ENCODE peak calls at places on chromosomes 11 and 22, in six cellular contexts. G, S, X, F, M and B are unnamed samples.

GRCh38 chr11:17496406-17496805 is 19.8 kb upstream of the ABCC8 start:
- DNase-seq in S (no peak), G (no peak), F (no peak), X (no peak), M (no peak), B (no peak)

GRCh38 chr22:25114369-25115362 is 85.0 kb upstream of the CRYBB3 start:
- DNase-seq in F (no peak), S (no peak), M (no peak), G (no peak), X (no peak), B (no peak)

GRCh38 chr22:24548812-24549211 is 6.1 kb downstream of the GUCD1 start:
- DNase-seq in G (no peak), X (no peak), S (no peak), M (no peak), F (no peak), B (no peak)

GRCh38 chr11:29623144-29623722 is 393.6 kb downstream of the KCNA4 start:
- DNase-seq in F (no peak), X (no peak), M (no peak), S (no peak), G (no peak), B (no peak)

GRCh38 chr11:118921929-118922744 is 3.6 kb downstream of the BCL9L start:
- DNase-seq in M (no peak), G (no peak), S (peak), F (no peak), X (no peak), B (peak)

GRCh38 chr11:82521427-82521826 is 212.2 kb downstream of the FAM181B start:
- DNase-seq in F (no peak), G (no peak), X (no peak), S (no peak), M (peak), B (no peak)

GRCh38 chr11:118061401-118062125 is 15.3 kb upstream of the TMPRSS4 start:
- DNase-seq in S (no peak), F (no peak), G (no peak), X (no peak), M (no peak), B (no peak)

GRCh38 chr22:17845340-17845739 is 71.1 kb upstream of the BID start:
- DNase-seq in G (no peak), F (no peak), X (no peak), S (no peak), M (no peak), B (no peak)

GRCh38 chr11:104462346-104462745 is 298.4 kb upstream of the PDGFD start:
- DNase-seq in F (no peak), X (no peak), S (no peak), M (no peak), G (no peak), B (no peak)

GRCh38 chr22:44379817-44380560 is 67.2 kb upstream of the SHISAL1 start:
- DNase-seq in M (no peak), X (no peak), S (no peak), F (no peak), G (no peak), B (no peak)

GRCh38 chr11:5380740-5381342 is 2.8 kb upstream of the OR51M1 start:
- DNase-seq in G (no peak), M (no peak), X (no peak), F (no peak), S (peak), B (peak)

GRCh38 chr11:10604340-10604748 is 35.9 kb upstream of the LYVE1 start:
- DNase-seq in F (no peak), G (no peak), X (no peak), S (no peak), M (peak), B (no peak)

GRCh38 chr11:22787055-22787454 is 42.5 kb downstream of the SVIP start:
- DNase-seq in M (no peak), S (no peak), F (no peak), X (no peak), G (no peak), B (no peak)

GRCh38 chr11:43072096-43072495 is 239.7 kb upstream of the API5 start:
- DNase-seq in X (no peak), G (no peak), M (no peak), F (no peak), S (no peak), B (no peak)

GRCh38 chr11:10305964-10306918 is 1.4 kb downstream of the ADM start:
- DNase-seq in X (no peak), G (no peak), S (no peak), F (no peak), M (no peak), B (peak)

GRCh38 chr11:9750551-9750950 is 86.7 kb downstream of the SWAP70 start:
- DNase-seq in F (no peak), G (no peak), X (no peak), S (no peak), M (no peak), B (no peak)

GRCh38 chr22:28051787-28052356 is 132.8 kb upstream of the PITPNB start:
- DNase-seq in F (no peak), S (peak), X (peak), M (no peak), G (no peak), B (no peak)